ENCODE peak calls at places on chromosomes 6 and 20, in ten cellular contexts. I, F, B, G, N, C, E, P, O and Y are unnamed samples.

GRCh38 chr20:21522479-21523397 is 8.9 kb upstream of the NKX2-2 start:
- DNase-seq in I (no peak), F (no peak), B (no peak), G (no peak), N (no peak), C (no peak), E (no peak), P (no peak), O (no peak), Y (no peak)

GRCh38 chr6:24599686-24600399 is 46.1 kb downstream of the KIAA0319 start:
- DNase-seq in I (no peak), F (no peak), B (no peak), G (no peak), N (no peak), C (no peak), E (no peak), P (no peak), O (no peak), Y (no peak)

GRCh38 chr6:5036309-5036708 is 32.5 kb upstream of the RPP40 start:
- DNase-seq in I (no peak), F (no peak), B (peak), G (peak), N (peak), C (no peak), E (peak), P (peak), O (no peak), Y (no peak)

GRCh38 chr20:59125332-59125731 is 38.3 kb upstream of the ZNF831 start:
- DNase-seq in I (no peak), F (no peak), B (no peak), G (no peak), N (no peak), C (no peak), E (no peak), P (no peak), O (no peak), Y (no peak)

GRCh38 chr6:147930743-147931142 is 411.9 kb upstream of the SASH1 start:
- DNase-seq in I (no peak), F (no peak), B (no peak), G (no peak), N (no peak), C (no peak), E (no peak), P (no peak), O (no peak), Y (no peak)

GRCh38 chr6:63504777-63505384 is 67.4 kb upstream of the LOC128125822 start:
- DNase-seq in I (no peak), F (no peak), B (no peak), G (no peak), N (no peak), C (no peak), E (no peak), P (no peak), O (no peak), Y (no peak)

GRCh38 chr6:98957440-98957839 is 9.7 kb upstream of the FBXL4 start:
- DNase-seq in I (peak), F (no peak), B (no peak), G (no peak), N (no peak), C (no peak), E (peak), P (peak), O (no peak), Y (peak)

GRCh38 chr6:96755096-96755495 is 82.2 kb downstream of the GPR63 start:
- DNase-seq in I (no peak), F (no peak), B (no peak), G (no peak), N (no peak), C (no peak), E (no peak), P (no peak), O (no peak), Y (no peak)

GRCh38 chr6:157550114-157550989 is 169.4 kb downstream of the ZDHHC14 start:
- DNase-seq in I (no peak), F (no peak), B (no peak), G (no peak), N (no peak), C (no peak), E (no peak), P (no peak), O (no peak), Y (no peak)

GRCh38 chr6:21915707-21916399 is 322.3 kb downstream of the SOX4 start:
- DNase-seq in I (no peak), F (no peak), B (peak), G (peak), N (no peak), C (no peak), E (no peak), P (peak), O (no peak), Y (peak)
- H3K4me3 ChIP-seq in I (peak), F (no peak), B (peak), G (no peak), N (no peak), C (no peak), E (no peak), P (peak), O (no peak), Y (peak)

GRCh38 chr6:144176043-144176442 is 25.7 kb downstream of the STX11 start:
- DNase-seq in I (no peak), F (no peak), B (no peak), G (no peak), N (no peak), C (no peak), E (no peak), P (no peak), O (no peak), Y (no peak)
- TF ChIP-seq CTCF in I (no peak), F (no peak), B (no peak), G (no peak), N (no peak), C (no peak), E (no peak), P (no peak), O (no peak), Y (no peak)

DNA sequence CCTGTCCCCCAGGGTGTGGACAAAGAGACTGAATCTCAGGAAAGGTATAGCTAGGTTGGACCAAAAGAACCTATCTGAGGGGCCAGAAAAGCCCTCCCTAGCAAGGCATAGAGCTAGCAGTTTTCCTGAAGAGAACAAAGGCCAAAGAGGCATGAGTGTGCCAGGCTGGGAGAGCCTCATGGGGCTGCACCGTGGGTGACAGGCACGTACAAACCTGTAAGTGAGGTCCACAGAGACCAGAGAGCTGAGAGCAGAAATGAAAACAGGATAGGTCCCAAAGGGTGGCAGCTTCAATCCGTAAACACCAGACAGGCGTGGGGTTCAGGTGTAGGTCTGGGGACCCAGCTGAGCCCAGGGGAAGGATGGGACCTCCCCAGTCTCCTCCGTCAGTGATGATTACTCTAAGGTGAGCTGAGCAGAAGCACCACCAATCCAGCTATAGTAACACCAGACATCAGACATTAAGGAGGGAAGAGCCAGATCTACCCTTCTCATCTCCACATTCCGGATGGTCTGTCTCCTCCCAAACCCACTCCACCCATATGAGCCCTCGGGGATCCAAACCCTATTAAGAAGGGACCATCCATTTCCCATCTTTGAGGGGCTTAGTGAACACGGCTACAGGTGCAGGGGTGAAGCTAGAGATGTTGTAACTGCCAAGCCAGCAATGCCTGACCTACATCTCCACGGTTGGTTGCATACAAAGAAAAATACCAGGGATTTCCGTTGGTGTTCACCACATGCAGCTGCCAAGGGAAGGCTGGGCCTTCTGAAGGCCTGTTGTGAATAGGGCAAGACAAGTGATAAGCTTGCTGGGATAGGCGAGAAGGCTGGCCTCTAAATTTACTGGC is 38.3 kb downstream of the BCL2L1 start:
- DNase-seq in I (no peak), F (no peak), B (no peak), G (no peak), N (no peak), C (no peak), E (no peak), P (no peak), O (no peak), Y (no peak)
- H3K4me3 ChIP-seq in I (no peak), F (no peak), B (no peak), G (no peak), N (no peak), C (no peak), E (no peak), P (no peak), O (no peak), Y (no peak)

DNA sequence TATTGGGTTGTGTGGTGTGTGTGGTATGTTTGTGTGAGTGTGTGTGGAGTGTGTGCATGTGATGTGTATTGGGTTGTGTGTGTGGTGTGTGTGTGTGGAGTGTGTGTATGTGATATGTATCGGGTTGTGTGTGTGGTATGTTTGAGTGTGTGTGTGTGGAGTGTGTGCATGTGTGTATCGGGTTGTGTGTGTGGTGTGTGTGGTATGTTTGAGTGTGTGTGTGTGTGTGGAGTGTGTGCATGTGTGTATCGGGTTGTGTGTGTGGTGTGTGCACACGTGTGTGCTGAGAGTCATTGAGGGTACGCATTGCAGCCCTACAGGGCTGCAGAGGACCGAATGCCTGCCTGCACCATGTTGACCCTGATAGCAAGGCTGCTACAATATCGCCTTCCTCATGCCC is 46.0 kb upstream of the TMEM170B start:
- DNase-seq in I (no peak), F (no peak), B (no peak), G (no peak), N (no peak), C (no peak), E (no peak), P (no peak), O (no peak), Y (no peak)
- TF ChIP-seq CTCF in I (no peak), F (no peak), B (no peak), G (no peak), N (no peak), C (no peak), E (no peak), P (no peak), O (no peak), Y (no peak)

DNA sequence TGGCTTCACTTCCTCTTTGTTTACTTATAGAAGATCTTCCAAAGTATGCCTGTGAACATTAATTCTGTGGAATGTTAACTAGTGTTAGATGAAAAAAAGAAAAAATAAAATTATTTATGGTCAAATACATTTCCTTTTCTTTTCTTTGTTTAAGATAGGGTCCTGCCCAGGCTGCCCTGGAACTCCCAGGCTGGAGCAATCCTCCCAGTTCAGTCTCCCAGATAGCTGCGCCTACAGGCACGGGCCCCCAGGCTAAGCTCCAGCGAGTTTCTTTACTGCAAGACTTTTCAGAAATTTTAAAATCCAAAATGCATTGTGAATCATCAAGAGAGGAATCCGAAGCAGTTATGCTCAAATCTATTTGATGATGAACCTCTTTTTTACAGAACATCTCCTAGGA is 39.3 kb upstream of the IL20RA start:
- DNase-seq in I (no peak), F (no peak), B (no peak), G (no peak), N (no peak), C (no peak), E (no peak), P (no peak), O (no peak), Y (no peak)
- H3K4me3 ChIP-seq in I (no peak), F (no peak), B (no peak), G (no peak), N (no peak), C (no peak), E (no peak), P (no peak), O (no peak), Y (no peak)

DNA sequence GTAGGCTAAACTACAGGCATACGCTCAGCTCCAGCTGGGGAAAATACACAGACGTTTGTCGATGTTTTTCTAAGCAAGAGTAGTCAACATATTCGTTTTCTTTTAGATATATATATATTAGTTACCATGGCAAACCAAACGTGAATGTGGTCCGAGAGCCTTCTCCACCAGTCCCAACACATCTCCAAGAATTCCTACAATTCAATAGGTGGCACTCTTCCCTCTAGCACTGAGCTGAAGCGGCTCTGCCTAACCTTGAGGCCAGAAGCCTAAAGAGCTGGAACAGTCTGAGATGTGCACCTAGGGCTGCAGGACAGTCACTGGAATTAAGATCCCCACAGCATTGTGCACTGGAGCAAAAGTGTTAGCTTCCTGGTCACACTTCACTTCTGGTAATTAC is 70.3 kb upstream of the BEND3 start:
- DNase-seq in I (no peak), F (no peak), B (peak), G (peak), N (no peak), C (no peak), E (peak), P (peak), O (no peak), Y (peak)
- TF ChIP-seq CTCF in I (no peak), F (no peak), B (peak), G (peak), N (peak), C (no peak), E (peak), P (no peak), O (peak), Y (peak)

GRCh38 chr20:50464026-50464724 is 46.0 kb upstream of the PTPN1 start:
- DNase-seq in I (no peak), F (peak), B (peak), G (peak), N (peak), C (peak), E (peak), P (peak), O (peak), Y (peak)
- H3K4me3 ChIP-seq in I (no peak), F (peak), B (peak), G (no peak), N (no peak), C (peak), E (peak), P (no peak), O (no peak), Y (peak)